ENCODE peak calls at places on chromosomes 4 and X, in ten cellular contexts. E, A, M, Z, B, I, N, P, O and X are unnamed samples.

GRCh38 chr4:141027421-141027820 is 105.8 kb downstream of the RNF150 start:
- DNase-seq in E (no peak), A (no peak), M (no peak), Z (no peak), B (peak; percentile 15), I (peak; percentile 76), N (no peak), P (peak; percentile 66), O (no peak), X (peak; percentile 81)

GRCh38 chr4:86013623-86014022 is 346.2 kb downstream of the MAPK10 start:
- DNase-seq in E (no peak), A (no peak), M (no peak), Z (no peak), B (no peak), I (peak; percentile 71), N (no peak), P (no peak), O (no peak), X (no peak)

GRCh38 chr4:94519925-94520789 is 68.4 kb downstream of the PDLIM5 start:
- DNase-seq in E (no peak), A (no peak), M (no peak), Z (no peak), B (no peak), I (peak; percentile 17), N (no peak), P (no peak), O (no peak), X (no peak)

GRCh38 chr4:7647211-7647931 is 212.6 kb upstream of the PSAPL1 start:
- DNase-seq in E (no peak), A (no peak), M (no peak), Z (no peak), B (no peak), I (no peak), N (no peak), P (no peak), O (no peak), X (no peak)

GRCh38 chrX:48683411-48683982 is at the start of gene WAS:
- DNase-seq in E (no peak), A (no peak), M (no peak), Z (peak; percentile 78), B (no peak), I (no peak), N (peak; percentile 48), P (no peak), O (no peak), X (no peak)

GRCh38 chr4:110171981-110172380 is 26.4 kb downstream of the ELOVL6 start:
- DNase-seq in E (no peak), A (no peak), M (no peak), Z (no peak), B (no peak), I (no peak), N (no peak), P (no peak), O (no peak), X (no peak)

GRCh38 chrX:116413273-116413672 is 23.1 kb upstream of the SLC6A14 start:
- DNase-seq in E (no peak), A (no peak), M (no peak), Z (no peak), B (no peak), I (no peak), N (no peak), P (no peak), O (no peak), X (no peak)

GRCh38 chr4:185932491-185932890 is 120.5 kb upstream of the SORBS2 start:
- DNase-seq in E (no peak), A (no peak), M (no peak), Z (no peak), B (no peak), I (no peak), N (no peak), P (no peak), O (no peak), X (no peak)

GRCh38 chr4:120085705-120086104 is 19.1 kb upstream of the MAD2L1 start:
- DNase-seq in E (no peak), A (no peak), M (no peak), Z (no peak), B (no peak), I (peak; percentile 66), N (no peak), P (no peak), O (no peak), X (no peak)

GRCh38 chr4:75179510-75179909 is 246.6 kb downstream of the PARM1 start:
- DNase-seq in E (no peak), A (no peak), M (no peak), Z (no peak), B (peak; percentile 53), I (no peak), N (no peak), P (peak; percentile 40), O (no peak), X (peak; percentile 54)

GRCh38 chrX:50475208-50475607 is 4.6 kb upstream of the DGKK start:
- DNase-seq in E (no peak), A (no peak), M (no peak), Z (no peak), B (no peak), I (no peak), N (no peak), P (no peak), O (no peak), X (no peak)

GRCh38 chr4:123676550-123677229 is 280.1 kb downstream of the SPRY1 start:
- DNase-seq in E (no peak), A (no peak), M (no peak), Z (no peak), B (peak; percentile 27), I (no peak), N (no peak), P (peak; percentile 1), O (no peak), X (peak; percentile 0)

GRCh38 chr4:163400911-163401310 is 57.2 kb downstream of the NPY5R start:
- DNase-seq in E (no peak), A (no peak), M (no peak), Z (no peak), B (no peak), I (no peak), N (no peak), P (no peak), O (no peak), X (no peak)

GRCh38 chrX:152658302-152658701 is 20.6 kb downstream of the GABRQ start:
- DNase-seq in E (no peak), A (no peak), M (no peak), Z (no peak), B (no peak), I (no peak), N (no peak), P (no peak), O (no peak), X (no peak)

GRCh38 chr4:125313497-125313896 is 1.3 kb upstream of the FAT4 start:
- DNase-seq in E (no peak), A (no peak), M (no peak), Z (peak; percentile 66), B (no peak), I (peak; percentile 94), N (no peak), P (peak; percentile 72), O (peak; percentile 54), X (peak; percentile 20)

GRCh38 chrX:32448320-32448719 is 763.0 kb downstream of the DMD start:
- DNase-seq in E (no peak), A (no peak), M (no peak), Z (peak; percentile 4), B (no peak), I (no peak), N (peak; percentile 3), P (no peak), O (no peak), X (no peak)

GRCh38 chrX:140177821-140178220 is 212.5 kb upstream of the CXorf66 start:
- DNase-seq in E (no peak), A (no peak), M (no peak), Z (no peak), B (no peak), I (no peak), N (no peak), P (no peak), O (no peak), X (no peak)

GRCh38 chrX:21723097-21723496 is 34.8 kb downstream of the SMPX start:
- DNase-seq in E (no peak), A (no peak), M (no peak), Z (no peak), B (no peak), I (peak; percentile 10), N (no peak), P (no peak), O (no peak), X (no peak)

GRCh38 chr4:3725936-3726895 is 40.0 kb upstream of the ADRA2C start:
- DNase-seq in E (no peak), A (no peak), M (no peak), Z (no peak), B (no peak), I (no peak), N (no peak), P (peak; percentile 2), O (no peak), X (no peak)

GRCh38 chr4:105626846-105627245 is 74.4 kb downstream of the ARHGEF38 start:
- DNase-seq in E (no peak), A (no peak), M (no peak), Z (no peak), B (no peak), I (no peak), N (no peak), P (no peak), O (no peak), X (no peak)

GRCh38 chr4:5815641-5816040 is 77.2 kb downstream of the CRMP1 start:
- DNase-seq in E (no peak), A (no peak), M (no peak), Z (no peak), B (no peak), I (no peak), N (no peak), P (no peak), O (no peak), X (no peak)

GRCh38 chr4:126986828-126987227 is 645.9 kb upstream of the INTU start:
- DNase-seq in E (no peak), A (no peak), M (no peak), Z (no peak), B (no peak), I (peak; percentile 72), N (no peak), P (no peak), O (no peak), X (no peak)

GRCh38 chrX:72268601-72269365 is 8.3 kb downstream of the RPS4X start:
- DNase-seq in E (no peak), A (no peak), M (no peak), Z (no peak), B (no peak), I (peak; percentile 79), N (no peak), P (no peak), O (no peak), X (no peak)

GRCh38 chr4:16893141-16893571 is 5.3 kb downstream of the LDB2 start:
- DNase-seq in E (no peak), A (no peak), M (no peak), Z (no peak), B (no peak), I (no peak), N (no peak), P (no peak), O (no peak), X (no peak)

GRCh38 chr4:95637047-95637600 is 88.4 kb upstream of the UNC5C start:
- DNase-seq in E (no peak), A (no peak), M (no peak), Z (no peak), B (no peak), I (no peak), N (no peak), P (no peak), O (no peak), X (no peak)

GRCh38 chr4:48012819-48013218 is 3.7 kb downstream of the CNGA1 start:
- DNase-seq in E (no peak), A (no peak), M (no peak), Z (no peak), B (no peak), I (no peak), N (no peak), P (no peak), O (no peak), X (no peak)

GRCh38 chrX:129000018-129000417 is 523.3 kb downstream of the SMARCA1 start:
- DNase-seq in E (no peak), A (no peak), M (no peak), Z (no peak), B (no peak), I (no peak), N (no peak), P (no peak), O (no peak), X (no peak)

GRCh38 chr4:158807696-158808095 is 38.9 kb downstream of the FNIP2 start:
- DNase-seq in E (no peak), A (no peak), M (no peak), Z (no peak), B (no peak), I (no peak), N (no peak), P (no peak), O (no peak), X (no peak)